ENCODE peak calls at places on chromosome 11, in four cellular contexts. One of them, this sample, is unnamed.

GRCh38 chr11:126523441-126523840 is 168.0 kb downstream of the ST3GAL4 start:
- DNase-seq in NCI-H446 treated with DMSO at 0.1 percent for 48 hours: no peak
- DNase-seq in choroid plexus epithelial cell: no peak
- DNase-seq in EL: no peak
- DNase-seq in this sample: no peak

GRCh38 chr11:113896156-113896879 is 8.3 kb upstream of the HTR3B start:
- DNase-seq in choroid plexus epithelial cell: peak
- DNase-seq in NCI-H446 treated with DMSO at 0.1 percent for 48 hours: no peak
- DNase-seq in EL: peak
- DNase-seq in this sample: no peak

GRCh38 chr11:66589996-66590675 is 2.7 kb downstream of the CCDC87 start:
- DNase-seq in choroid plexus epithelial cell: no peak
- DNase-seq in EL: no peak
- DNase-seq in NCI-H446 treated with DMSO at 0.1 percent for 48 hours: no peak
- DNase-seq in this sample: no peak

GRCh38 chr11:64724863-64725535 is 2.0 kb upstream of the NRXN2 start:
- DNase-seq in choroid plexus epithelial cell: no peak
- DNase-seq in NCI-H446 treated with DMSO at 0.1 percent for 48 hours: no peak
- DNase-seq in EL: no peak
- DNase-seq in this sample: no peak

GRCh38 chr11:28793282-28793738 is 685.1 kb downstream of the METTL15 start:
- DNase-seq in EL: no peak
- DNase-seq in NCI-H446 treated with DMSO at 0.1 percent for 48 hours: no peak
- DNase-seq in choroid plexus epithelial cell: no peak
- DNase-seq in this sample: no peak

GRCh38 chr11:29405305-29405704 is 611.5 kb downstream of the KCNA4 start:
- DNase-seq in EL: no peak
- DNase-seq in NCI-H446 treated with DMSO at 0.1 percent for 48 hours: no peak
- DNase-seq in choroid plexus epithelial cell: no peak
- DNase-seq in this sample: no peak

GRCh38 chr11:518463-519202 is 11.6 kb upstream of the RNH1 start:
- DNase-seq in EL: peak
- DNase-seq in choroid plexus epithelial cell: peak
- DNase-seq in NCI-H446 treated with DMSO at 0.1 percent for 48 hours: no peak
- DNase-seq in this sample: peak

GRCh38 chr11:119263352-119263940 is 53.5 kb downstream of the MCAM start:
- DNase-seq in choroid plexus epithelial cell: peak
- DNase-seq in NCI-H446 treated with DMSO at 0.1 percent for 48 hours: no peak
- DNase-seq in EL: no peak
- DNase-seq in this sample: no peak

GRCh38 chr11:59189986-59190385 is 18.1 kb downstream of the DTX4 start:
- DNase-seq in NCI-H446 treated with DMSO at 0.1 percent for 48 hours: no peak
- DNase-seq in choroid plexus epithelial cell: no peak
- DNase-seq in EL: no peak
- DNase-seq in this sample: no peak

GRCh38 chr11:36817336-36817965 is 219.4 kb upstream of the RAG2 start:
- DNase-seq in EL: peak
- DNase-seq in choroid plexus epithelial cell: no peak
- DNase-seq in NCI-H446 treated with DMSO at 0.1 percent for 48 hours: no peak
- DNase-seq in this sample: no peak

GRCh38 chr11:2788751-2789140 is 89.0 kb upstream of the KCNQ1OT1 start:
- DNase-seq in EL: no peak
- DNase-seq in choroid plexus epithelial cell: no peak
- DNase-seq in NCI-H446 treated with DMSO at 0.1 percent for 48 hours: no peak
- DNase-seq in this sample: peak

GRCh38 chr11:65788801-65789200 is 1.9 kb downstream of the OVOL1 start:
- DNase-seq in choroid plexus epithelial cell: no peak
- DNase-seq in NCI-H446 treated with DMSO at 0.1 percent for 48 hours: no peak
- DNase-seq in EL: no peak
- DNase-seq in this sample: no peak

GRCh38 chr11:111376453-111376871 is 2.6 kb downstream of the POU2AF1 start:
- DNase-seq in NCI-H446 treated with DMSO at 0.1 percent for 48 hours: no peak
- DNase-seq in EL: no peak
- DNase-seq in choroid plexus epithelial cell: no peak
- DNase-seq in this sample: no peak

GRCh38 chr11:75474878-75475766 is 42.1 kb upstream of the KLHL35 start:
- DNase-seq in NCI-H446 treated with DMSO at 0.1 percent for 48 hours: no peak
- DNase-seq in EL: peak
- DNase-seq in choroid plexus epithelial cell: peak
- DNase-seq in this sample: no peak

GRCh38 chr11:15795378-15795777 is 561.0 kb downstream of the SOX6 start:
- DNase-seq in NCI-H446 treated with DMSO at 0.1 percent for 48 hours: peak
- DNase-seq in choroid plexus epithelial cell: no peak
- DNase-seq in EL: no peak
- DNase-seq in this sample: no peak

GRCh38 chr11:63939351-63939920 is 634 bp downstream of the NAA40 start:
- DNase-seq in EL: no peak
- DNase-seq in NCI-H446 treated with DMSO at 0.1 percent for 48 hours: no peak
- DNase-seq in choroid plexus epithelial cell: peak
- DNase-seq in this sample: no peak

GRCh38 chr11:27319065-27319464 is 44.0 kb downstream of the CCDC34 start:
- DNase-seq in NCI-H446 treated with DMSO at 0.1 percent for 48 hours: no peak
- DNase-seq in choroid plexus epithelial cell: peak
- DNase-seq in EL: peak
- DNase-seq in this sample: no peak

GRCh38 chr11:75462117-75462653 is 29.2 kb upstream of the KLHL35 start:
- DNase-seq in choroid plexus epithelial cell: no peak
- DNase-seq in EL: no peak
- DNase-seq in NCI-H446 treated with DMSO at 0.1 percent for 48 hours: no peak
- DNase-seq in this sample: no peak

GRCh38 chr11:121282886-121283502 is 9.6 kb upstream of the SC5D start:
- DNase-seq in EL: no peak
- DNase-seq in choroid plexus epithelial cell: no peak
- DNase-seq in NCI-H446 treated with DMSO at 0.1 percent for 48 hours: no peak
- DNase-seq in this sample: no peak